ENCODE peak calls at places on chromosome 18, in ten cellular contexts. One of them, this sample, is unnamed.

GRCh38 chr18:48230459-48231113 is 178.6 kb downstream of the ZBTB7C start:
- ATAC-seq in activated naive CD8-positive, alpha-beta T cell treated with anti-CD3 and anti-CD28 coated beads, Interleukin-2, amount 10 ng/mL, durations not matched to agents 7 days and 5 days: no peak
- ATAC-seq in foreskin keratinocyte: peak
- ATAC-seq in omental fat pad: peak
- ATAC-seq in effector memory CD8-positive, alpha-beta T cell: peak
- ATAC-seq in T-helper 17 cell: peak
- ATAC-seq in naive B cell: no peak
- ATAC-seq in activated T-helper 17 cell treated with anti-CD3 and anti-CD28 coated beads, Interleukin-2, amount 50 U/mL, for 72 hours: peak
- ATAC-seq in left cardiac atrium: peak
- ATAC-seq in natural killer cell: peak
- ATAC-seq in this sample: peak

GRCh38 chr18:27615345-27615844 is 430.3 kb upstream of the CHST9 start:
- ATAC-seq in foreskin keratinocyte: no peak
- ATAC-seq in activated naive CD8-positive, alpha-beta T cell treated with anti-CD3 and anti-CD28 coated beads, Interleukin-2, amount 10 ng/mL, durations not matched to agents 7 days and 5 days: no peak
- ATAC-seq in activated T-helper 17 cell treated with anti-CD3 and anti-CD28 coated beads, Interleukin-2, amount 50 U/mL, for 72 hours: no peak
- ATAC-seq in naive B cell: no peak
- ATAC-seq in effector memory CD8-positive, alpha-beta T cell: no peak
- ATAC-seq in natural killer cell: no peak
- ATAC-seq in T-helper 17 cell: no peak
- ATAC-seq in omental fat pad: no peak
- ATAC-seq in left cardiac atrium: no peak
- ATAC-seq in this sample: no peak

GRCh38 chr18:62281684-62282083 is 43.4 kb upstream of the TNFRSF11A start:
- ATAC-seq in natural killer cell: no peak
- ATAC-seq in omental fat pad: peak
- ATAC-seq in activated T-helper 17 cell treated with anti-CD3 and anti-CD28 coated beads, Interleukin-2, amount 50 U/mL, for 72 hours: peak
- ATAC-seq in left cardiac atrium: no peak
- ATAC-seq in effector memory CD8-positive, alpha-beta T cell: no peak
- ATAC-seq in activated naive CD8-positive, alpha-beta T cell treated with anti-CD3 and anti-CD28 coated beads, Interleukin-2, amount 10 ng/mL, durations not matched to agents 7 days and 5 days: no peak
- ATAC-seq in T-helper 17 cell: no peak
- ATAC-seq in foreskin keratinocyte: peak
- ATAC-seq in naive B cell: no peak
- ATAC-seq in this sample: no peak

GRCh38 chr18:38413202-38413601 is 847.6 kb upstream of the CELF4 start:
- ATAC-seq in left cardiac atrium: no peak
- ATAC-seq in natural killer cell: no peak
- ATAC-seq in naive B cell: no peak
- ATAC-seq in T-helper 17 cell: no peak
- ATAC-seq in activated T-helper 17 cell treated with anti-CD3 and anti-CD28 coated beads, Interleukin-2, amount 50 U/mL, for 72 hours: no peak
- ATAC-seq in effector memory CD8-positive, alpha-beta T cell: no peak
- ATAC-seq in foreskin keratinocyte: no peak
- ATAC-seq in activated naive CD8-positive, alpha-beta T cell treated with anti-CD3 and anti-CD28 coated beads, Interleukin-2, amount 10 ng/mL, durations not matched to agents 7 days and 5 days: no peak
- ATAC-seq in omental fat pad: no peak
- ATAC-seq in this sample: no peak

GRCh38 chr18:74994502-74995403 is 214.2 kb downstream of the PTGR3 start:
- ATAC-seq in naive B cell: peak
- ATAC-seq in activated T-helper 17 cell treated with anti-CD3 and anti-CD28 coated beads, Interleukin-2, amount 50 U/mL, for 72 hours: peak
- ATAC-seq in activated naive CD8-positive, alpha-beta T cell treated with anti-CD3 and anti-CD28 coated beads, Interleukin-2, amount 10 ng/mL, durations not matched to agents 7 days and 5 days: peak
- ATAC-seq in T-helper 17 cell: peak
- ATAC-seq in left cardiac atrium: no peak
- ATAC-seq in natural killer cell: peak
- ATAC-seq in omental fat pad: peak
- ATAC-seq in effector memory CD8-positive, alpha-beta T cell: peak
- ATAC-seq in foreskin keratinocyte: peak
- ATAC-seq in this sample: peak

GRCh38 chr18:54250846-54251251 is 18.5 kb upstream of the POLI start:
- ATAC-seq in activated naive CD8-positive, alpha-beta T cell treated with anti-CD3 and anti-CD28 coated beads, Interleukin-2, amount 10 ng/mL, durations not matched to agents 7 days and 5 days: no peak
- ATAC-seq in effector memory CD8-positive, alpha-beta T cell: peak
- ATAC-seq in omental fat pad: no peak
- ATAC-seq in natural killer cell: no peak
- ATAC-seq in left cardiac atrium: no peak
- ATAC-seq in foreskin keratinocyte: peak
- ATAC-seq in T-helper 17 cell: no peak
- ATAC-seq in naive B cell: peak
- ATAC-seq in activated T-helper 17 cell treated with anti-CD3 and anti-CD28 coated beads, Interleukin-2, amount 50 U/mL, for 72 hours: peak
- ATAC-seq in this sample: no peak

GRCh38 chr18:6543330-6543908 is 128.7 kb upstream of the L3MBTL4 start:
- ATAC-seq in omental fat pad: no peak
- ATAC-seq in T-helper 17 cell: no peak
- ATAC-seq in left cardiac atrium: no peak
- ATAC-seq in natural killer cell: no peak
- ATAC-seq in effector memory CD8-positive, alpha-beta T cell: no peak
- ATAC-seq in naive B cell: no peak
- ATAC-seq in activated T-helper 17 cell treated with anti-CD3 and anti-CD28 coated beads, Interleukin-2, amount 50 U/mL, for 72 hours: no peak
- ATAC-seq in foreskin keratinocyte: no peak
- ATAC-seq in activated naive CD8-positive, alpha-beta T cell treated with anti-CD3 and anti-CD28 coated beads, Interleukin-2, amount 10 ng/mL, durations not matched to agents 7 days and 5 days: no peak
- ATAC-seq in this sample: no peak

GRCh38 chr18:63314062-63314790 is 5.3 kb downstream of the BCL2 start:
- ATAC-seq in naive B cell: no peak
- ATAC-seq in effector memory CD8-positive, alpha-beta T cell: no peak
- ATAC-seq in foreskin keratinocyte: no peak
- ATAC-seq in left cardiac atrium: no peak
- ATAC-seq in natural killer cell: no peak
- ATAC-seq in activated T-helper 17 cell treated with anti-CD3 and anti-CD28 coated beads, Interleukin-2, amount 50 U/mL, for 72 hours: no peak
- ATAC-seq in omental fat pad: no peak
- ATAC-seq in T-helper 17 cell: no peak
- ATAC-seq in activated naive CD8-positive, alpha-beta T cell treated with anti-CD3 and anti-CD28 coated beads, Interleukin-2, amount 10 ng/mL, durations not matched to agents 7 days and 5 days: no peak
- ATAC-seq in this sample: no peak

GRCh38 chr18:43572165-43572564 is 294.9 kb upstream of the SYT4 start:
- ATAC-seq in left cardiac atrium: no peak
- ATAC-seq in activated T-helper 17 cell treated with anti-CD3 and anti-CD28 coated beads, Interleukin-2, amount 50 U/mL, for 72 hours: no peak
- ATAC-seq in naive B cell: no peak
- ATAC-seq in natural killer cell: no peak
- ATAC-seq in omental fat pad: no peak
- ATAC-seq in activated naive CD8-positive, alpha-beta T cell treated with anti-CD3 and anti-CD28 coated beads, Interleukin-2, amount 10 ng/mL, durations not matched to agents 7 days and 5 days: no peak
- ATAC-seq in effector memory CD8-positive, alpha-beta T cell: no peak
- ATAC-seq in foreskin keratinocyte: no peak
- ATAC-seq in T-helper 17 cell: no peak
- ATAC-seq in this sample: no peak

GRCh38 chr18:52174220-52174619 is 165.8 kb upstream of the DCC start:
- ATAC-seq in T-helper 17 cell: no peak
- ATAC-seq in foreskin keratinocyte: no peak
- ATAC-seq in omental fat pad: no peak
- ATAC-seq in effector memory CD8-positive, alpha-beta T cell: no peak
- ATAC-seq in natural killer cell: no peak
- ATAC-seq in naive B cell: no peak
- ATAC-seq in activated naive CD8-positive, alpha-beta T cell treated with anti-CD3 and anti-CD28 coated beads, Interleukin-2, amount 10 ng/mL, durations not matched to agents 7 days and 5 days: no peak
- ATAC-seq in activated T-helper 17 cell treated with anti-CD3 and anti-CD28 coated beads, Interleukin-2, amount 50 U/mL, for 72 hours: no peak
- ATAC-seq in left cardiac atrium: no peak
- ATAC-seq in this sample: no peak

GRCh38 chr18:25275414-25276001 is 76.5 kb downstream of the ZNF521 start:
- ATAC-seq in effector memory CD8-positive, alpha-beta T cell: no peak
- ATAC-seq in left cardiac atrium: peak
- ATAC-seq in activated T-helper 17 cell treated with anti-CD3 and anti-CD28 coated beads, Interleukin-2, amount 50 U/mL, for 72 hours: no peak
- ATAC-seq in omental fat pad: no peak
- ATAC-seq in foreskin keratinocyte: no peak
- ATAC-seq in T-helper 17 cell: no peak
- ATAC-seq in activated naive CD8-positive, alpha-beta T cell treated with anti-CD3 and anti-CD28 coated beads, Interleukin-2, amount 10 ng/mL, durations not matched to agents 7 days and 5 days: no peak
- ATAC-seq in natural killer cell: no peak
- ATAC-seq in naive B cell: no peak
- ATAC-seq in this sample: no peak

GRCh38 chr18:21826196-21826595 is 85.6 kb downstream of the MIB1 start:
- ATAC-seq in natural killer cell: no peak
- ATAC-seq in foreskin keratinocyte: peak
- ATAC-seq in naive B cell: no peak
- ATAC-seq in T-helper 17 cell: no peak
- ATAC-seq in left cardiac atrium: peak
- ATAC-seq in activated T-helper 17 cell treated with anti-CD3 and anti-CD28 coated beads, Interleukin-2, amount 50 U/mL, for 72 hours: no peak
- ATAC-seq in activated naive CD8-positive, alpha-beta T cell treated with anti-CD3 and anti-CD28 coated beads, Interleukin-2, amount 10 ng/mL, durations not matched to agents 7 days and 5 days: no peak
- ATAC-seq in omental fat pad: no peak
- ATAC-seq in effector memory CD8-positive, alpha-beta T cell: no peak
- ATAC-seq in this sample: no peak

GRCh38 chr18:2572144-2572682 is 856 bp downstream of the NDC80 start:
- ATAC-seq in activated naive CD8-positive, alpha-beta T cell treated with anti-CD3 and anti-CD28 coated beads, Interleukin-2, amount 10 ng/mL, durations not matched to agents 7 days and 5 days: peak
- ATAC-seq in effector memory CD8-positive, alpha-beta T cell: no peak
- ATAC-seq in naive B cell: no peak
- ATAC-seq in left cardiac atrium: no peak
- ATAC-seq in omental fat pad: no peak
- ATAC-seq in foreskin keratinocyte: peak
- ATAC-seq in activated T-helper 17 cell treated with anti-CD3 and anti-CD28 coated beads, Interleukin-2, amount 50 U/mL, for 72 hours: peak
- ATAC-seq in natural killer cell: no peak
- ATAC-seq in T-helper 17 cell: no peak
- ATAC-seq in this sample: no peak

GRCh38 chr18:12001400-12001799 is 20.1 kb downstream of the IMPA2 start:
- ATAC-seq in left cardiac atrium: no peak
- ATAC-seq in activated naive CD8-positive, alpha-beta T cell treated with anti-CD3 and anti-CD28 coated beads, Interleukin-2, amount 10 ng/mL, durations not matched to agents 7 days and 5 days: no peak
- ATAC-seq in omental fat pad: no peak
- ATAC-seq in naive B cell: no peak
- ATAC-seq in T-helper 17 cell: no peak
- ATAC-seq in effector memory CD8-positive, alpha-beta T cell: no peak
- ATAC-seq in natural killer cell: no peak
- ATAC-seq in foreskin keratinocyte: no peak
- ATAC-seq in activated T-helper 17 cell treated with anti-CD3 and anti-CD28 coated beads, Interleukin-2, amount 50 U/mL, for 72 hours: no peak
- ATAC-seq in this sample: no peak

GRCh38 chr18:48609820-48610815 is 71.3 kb downstream of the CTIF start:
- ATAC-seq in effector memory CD8-positive, alpha-beta T cell: no peak
- ATAC-seq in natural killer cell: no peak
- ATAC-seq in left cardiac atrium: no peak
- ATAC-seq in naive B cell: no peak
- ATAC-seq in activated naive CD8-positive, alpha-beta T cell treated with anti-CD3 and anti-CD28 coated beads, Interleukin-2, amount 10 ng/mL, durations not matched to agents 7 days and 5 days: no peak
- ATAC-seq in activated T-helper 17 cell treated with anti-CD3 and anti-CD28 coated beads, Interleukin-2, amount 50 U/mL, for 72 hours: no peak
- ATAC-seq in T-helper 17 cell: no peak
- ATAC-seq in foreskin keratinocyte: no peak
- ATAC-seq in omental fat pad: no peak
- ATAC-seq in this sample: no peak

GRCh38 chr18:34821669-34822210 is 111.6 kb downstream of the DTNA start:
- ATAC-seq in left cardiac atrium: no peak
- ATAC-seq in omental fat pad: no peak
- ATAC-seq in T-helper 17 cell: no peak
- ATAC-seq in activated T-helper 17 cell treated with anti-CD3 and anti-CD28 coated beads, Interleukin-2, amount 50 U/mL, for 72 hours: no peak
- ATAC-seq in activated naive CD8-positive, alpha-beta T cell treated with anti-CD3 and anti-CD28 coated beads, Interleukin-2, amount 10 ng/mL, durations not matched to agents 7 days and 5 days: no peak
- ATAC-seq in foreskin keratinocyte: peak
- ATAC-seq in effector memory CD8-positive, alpha-beta T cell: no peak
- ATAC-seq in natural killer cell: no peak
- ATAC-seq in naive B cell: no peak
- ATAC-seq in this sample: no peak

GRCh38 chr18:61743775-61744531 is 148.9 kb downstream of the RNF152 start:
- ATAC-seq in omental fat pad: no peak
- ATAC-seq in activated naive CD8-positive, alpha-beta T cell treated with anti-CD3 and anti-CD28 coated beads, Interleukin-2, amount 10 ng/mL, durations not matched to agents 7 days and 5 days: no peak
- ATAC-seq in naive B cell: no peak
- ATAC-seq in effector memory CD8-positive, alpha-beta T cell: no peak
- ATAC-seq in activated T-helper 17 cell treated with anti-CD3 and anti-CD28 coated beads, Interleukin-2, amount 50 U/mL, for 72 hours: no peak
- ATAC-seq in T-helper 17 cell: no peak
- ATAC-seq in natural killer cell: no peak
- ATAC-seq in foreskin keratinocyte: no peak
- ATAC-seq in left cardiac atrium: peak
- ATAC-seq in this sample: peak

GRCh38 chr18:36702398-36703010 is 126.3 kb downstream of the TPGS2 start:
- ATAC-seq in T-helper 17 cell: no peak
- ATAC-seq in naive B cell: no peak
- ATAC-seq in activated naive CD8-positive, alpha-beta T cell treated with anti-CD3 and anti-CD28 coated beads, Interleukin-2, amount 10 ng/mL, durations not matched to agents 7 days and 5 days: no peak
- ATAC-seq in effector memory CD8-positive, alpha-beta T cell: no peak
- ATAC-seq in foreskin keratinocyte: peak
- ATAC-seq in omental fat pad: peak
- ATAC-seq in natural killer cell: no peak
- ATAC-seq in activated T-helper 17 cell treated with anti-CD3 and anti-CD28 coated beads, Interleukin-2, amount 50 U/mL, for 72 hours: no peak
- ATAC-seq in left cardiac atrium: peak
- ATAC-seq in this sample: peak

GRCh38 chr18:26655010-26655613 is 106.8 kb upstream of the KCTD1 start:
- ATAC-seq in activated T-helper 17 cell treated with anti-CD3 and anti-CD28 coated beads, Interleukin-2, amount 50 U/mL, for 72 hours: no peak
- ATAC-seq in omental fat pad: no peak
- ATAC-seq in left cardiac atrium: no peak
- ATAC-seq in natural killer cell: no peak
- ATAC-seq in activated naive CD8-positive, alpha-beta T cell treated with anti-CD3 and anti-CD28 coated beads, Interleukin-2, amount 10 ng/mL, durations not matched to agents 7 days and 5 days: no peak
- ATAC-seq in foreskin keratinocyte: peak
- ATAC-seq in T-helper 17 cell: no peak
- ATAC-seq in naive B cell: no peak
- ATAC-seq in effector memory CD8-positive, alpha-beta T cell: no peak
- ATAC-seq in this sample: no peak

GRCh38 chr18:48832961-48833700 is 117.6 kb downstream of the SMAD7 start:
- ATAC-seq in activated T-helper 17 cell treated with anti-CD3 and anti-CD28 coated beads, Interleukin-2, amount 50 U/mL, for 72 hours: peak
- ATAC-seq in effector memory CD8-positive, alpha-beta T cell: no peak
- ATAC-seq in omental fat pad: no peak
- ATAC-seq in naive B cell: no peak
- ATAC-seq in T-helper 17 cell: no peak
- ATAC-seq in foreskin keratinocyte: peak
- ATAC-seq in activated naive CD8-positive, alpha-beta T cell treated with anti-CD3 and anti-CD28 coated beads, Interleukin-2, amount 10 ng/mL, durations not matched to agents 7 days and 5 days: no peak
- ATAC-seq in natural killer cell: no peak
- ATAC-seq in left cardiac atrium: no peak
- ATAC-seq in this sample: no peak

GRCh38 chr18:50287028-50287440 is 458 bp downstream of the CXXC1 start:
- ATAC-seq in naive B cell: no peak
- ATAC-seq in left cardiac atrium: peak
- ATAC-seq in effector memory CD8-positive, alpha-beta T cell: no peak
- ATAC-seq in foreskin keratinocyte: no peak
- ATAC-seq in activated naive CD8-positive, alpha-beta T cell treated with anti-CD3 and anti-CD28 coated beads, Interleukin-2, amount 10 ng/mL, durations not matched to agents 7 days and 5 days: peak
- ATAC-seq in natural killer cell: no peak
- ATAC-seq in T-helper 17 cell: no peak
- ATAC-seq in omental fat pad: peak
- ATAC-seq in activated T-helper 17 cell treated with anti-CD3 and anti-CD28 coated beads, Interleukin-2, amount 50 U/mL, for 72 hours: peak
- ATAC-seq in this sample: peak